ENCODE peak calls at places on chromosome 14, in five cellular contexts. One of them, this sample, is unnamed.

GRCh38 chr14:104101651-104102281 is 16.3 kb downstream of the ASPG start:
- DNase-seq in NCI-H1417: no peak
- DNase-seq in ascending aorta: no peak
- DNase-seq in NCI-H1105: no peak
- DNase-seq in GM19239: no peak
- DNase-seq in this sample: no peak

GRCh38 chr14:24941719-24942118 is 108.2 kb downstream of the STXBP6 start:
- DNase-seq in NCI-H1417: peak; percentile 94
- DNase-seq in ascending aorta: no peak
- DNase-seq in GM19239: no peak
- DNase-seq in NCI-H1105: peak; percentile 89
- DNase-seq in this sample: peak; percentile 48

GRCh38 chr14:22882529-22883190 is 362 bp upstream of the REM2 start:
- DNase-seq in NCI-H1105: peak; percentile 56
- DNase-seq in ascending aorta: no peak
- DNase-seq in NCI-H1417: peak; percentile 93
- DNase-seq in GM19239: no peak
- DNase-seq in this sample: no peak

GRCh38 chr14:76955575-76956252 is 72.8 kb downstream of the IRF2BPL start:
- DNase-seq in GM19239: no peak
- DNase-seq in NCI-H1417: peak; percentile 97
- DNase-seq in ascending aorta: peak; percentile 80
- DNase-seq in NCI-H1105: no peak
- DNase-seq in this sample: no peak

GRCh38 chr14:104731249-104731924 is 7.4 kb downstream of the ADSS1 start:
- DNase-seq in GM19239: no peak
- DNase-seq in NCI-H1105: no peak
- DNase-seq in NCI-H1417: no peak
- DNase-seq in ascending aorta: no peak
- DNase-seq in this sample: no peak

GRCh38 chr14:103091041-103091882 is 3.3 kb upstream of the EXOC3L4 start:
- DNase-seq in ascending aorta: no peak
- DNase-seq in GM19239: peak; percentile 97
- DNase-seq in NCI-H1417: peak; percentile 52
- DNase-seq in NCI-H1105: no peak
- DNase-seq in this sample: no peak

GRCh38 chr14:35107866-35108265 is 13.9 kb downstream of the PPP2R3C start:
- DNase-seq in NCI-H1417: no peak
- DNase-seq in GM19239: no peak
- DNase-seq in ascending aorta: no peak
- DNase-seq in NCI-H1105: no peak
- DNase-seq in this sample: no peak

GRCh38 chr14:100441271-100441947 is 118.3 kb downstream of the SLC25A47 start:
- DNase-seq in ascending aorta: no peak
- DNase-seq in GM19239: no peak
- DNase-seq in NCI-H1105: no peak
- DNase-seq in NCI-H1417: no peak
- DNase-seq in this sample: no peak

GRCh38 chr14:104339829-104340228 is 201.4 kb downstream of the KIF26A start:
- DNase-seq in NCI-H1105: no peak
- DNase-seq in GM19239: no peak
- DNase-seq in ascending aorta: no peak
- DNase-seq in NCI-H1417: no peak
- DNase-seq in this sample: no peak

GRCh38 chr14:77123381-77124344 is 17.9 kb downstream of the ZDHHC22 start:
- DNase-seq in NCI-H1105: peak; percentile 60
- DNase-seq in NCI-H1417: peak; percentile 74
- DNase-seq in ascending aorta: no peak
- DNase-seq in GM19239: no peak
- DNase-seq in this sample: no peak

GRCh38 chr14:29273513-29273912 is 506.9 kb downstream of the FOXG1 start:
- DNase-seq in NCI-H1105: no peak
- DNase-seq in ascending aorta: no peak
- DNase-seq in NCI-H1417: no peak
- DNase-seq in GM19239: no peak
- DNase-seq in this sample: no peak

GRCh38 chr14:32473476-32473875 is 144.4 kb downstream of the AKAP6 start:
- DNase-seq in ascending aorta: peak; percentile 78
- DNase-seq in NCI-H1105: no peak
- DNase-seq in GM19239: no peak
- DNase-seq in NCI-H1417: no peak
- DNase-seq in this sample: no peak

GRCh38 chr14:33377596-33378390 is 439.1 kb downstream of the NPAS3 start:
- DNase-seq in NCI-H1105: no peak
- DNase-seq in NCI-H1417: no peak
- DNase-seq in GM19239: no peak
- DNase-seq in ascending aorta: no peak
- DNase-seq in this sample: peak; percentile 31

GRCh38 chr14:56124296-56124695 is 6.1 kb downstream of the PELI2 start:
- DNase-seq in NCI-H1417: peak; percentile 40
- DNase-seq in NCI-H1105: no peak
- DNase-seq in GM19239: no peak
- DNase-seq in ascending aorta: no peak
- DNase-seq in this sample: no peak

GRCh38 chr14:104378636-104379225 is 200.8 kb upstream of the C14orf180 start:
- DNase-seq in NCI-H1105: no peak
- DNase-seq in ascending aorta: no peak
- DNase-seq in NCI-H1417: peak; percentile 86
- DNase-seq in GM19239: no peak
- DNase-seq in this sample: no peak

GRCh38 chr14:91892918-91893527 is 25.7 kb upstream of the TC2N start:
- DNase-seq in NCI-H1417: peak; percentile 13
- DNase-seq in ascending aorta: no peak
- DNase-seq in GM19239: peak; percentile 29
- DNase-seq in NCI-H1105: no peak
- DNase-seq in this sample: no peak

GRCh38 chr14:74859757-74860156 is 16.2 kb downstream of the PROX2 start:
- DNase-seq in ascending aorta: no peak
- DNase-seq in NCI-H1417: no peak
- DNase-seq in NCI-H1105: no peak
- DNase-seq in GM19239: no peak
- DNase-seq in this sample: no peak

GRCh38 chr14:99229654-99230215 is 42.3 kb downstream of the BCL11B start:
- DNase-seq in ascending aorta: no peak
- DNase-seq in NCI-H1105: no peak
- DNase-seq in GM19239: no peak
- DNase-seq in NCI-H1417: peak; percentile 58
- DNase-seq in this sample: no peak

GRCh38 chr14:31864937-31865855 is 211.9 kb upstream of the ARHGAP5 start:
- DNase-seq in NCI-H1105: no peak
- DNase-seq in GM19239: no peak
- DNase-seq in ascending aorta: no peak
- DNase-seq in NCI-H1417: no peak
- DNase-seq in this sample: no peak

GRCh38 chr14:76810953-76811400 is 1.7 kb downstream of the ANGEL1 start:
- DNase-seq in NCI-H1417: peak; percentile 32
- DNase-seq in GM19239: no peak
- DNase-seq in NCI-H1105: no peak
- DNase-seq in ascending aorta: peak; percentile 69
- DNase-seq in this sample: peak; percentile 15

GRCh38 chr14:88550078-88550477 is 4.7 kb downstream of the PTPN21 start:
- DNase-seq in ascending aorta: no peak
- DNase-seq in NCI-H1105: no peak
- DNase-seq in GM19239: no peak
- DNase-seq in NCI-H1417: no peak
- DNase-seq in this sample: no peak

GRCh38 chr14:75934998-75935628 is 46.7 kb downstream of the TGFB3 start:
- DNase-seq in ascending aorta: no peak
- DNase-seq in NCI-H1105: no peak
- DNase-seq in GM19239: no peak
- DNase-seq in NCI-H1417: peak; percentile 77
- DNase-seq in this sample: no peak

This sample was measured in GM12864.